ENCODE peak calls at places on chromosomes 6 and 20, in ten cellular contexts. U, G, R, H, T, N, M, J, K and C are unnamed samples.

GRCh38 chr6:35810831-35811698 is 5.9 kb downstream of the LHFPL5 start:
- DNase-seq in J (peak; percentile 24), T (peak; percentile 65), M (no peak), N (no peak), U (peak; percentile 95), G (peak; percentile 91), H (peak; percentile 60), R (no peak), K (peak; percentile 95), C (no peak)

GRCh38 chr6:140541288-140541687 is 1166.8 kb upstream of the CITED2 start:
- DNase-seq in J (no peak), K (peak; percentile 67), G (no peak), N (no peak), U (peak; percentile 89), M (no peak), T (no peak), R (no peak), H (peak; percentile 29), C (no peak)

GRCh38 chr20:44024820-44025580 is 110.3 kb downstream of the TOX2 start:
- DNase-seq in N (no peak), J (no peak), U (no peak), G (no peak), K (no peak), R (no peak), M (no peak), T (no peak), H (no peak), C (no peak)

GRCh38 chr6:160818934-160819333 is 116.9 kb downstream of the PLG start:
- DNase-seq in H (no peak), N (no peak), J (no peak), R (no peak), T (no peak), M (no peak), G (no peak), U (no peak), K (no peak), C (no peak)

GRCh38 chr6:37127961-37128862 is 41.7 kb upstream of the PIM1 start:
- DNase-seq in N (no peak), R (no peak), J (peak; percentile 84), T (no peak), M (no peak), H (peak; percentile 61), U (peak; percentile 77), K (peak; percentile 64), G (no peak), C (no peak)

GRCh38 chr6:15441215-15441868 is 195.5 kb downstream of the JARID2 start:
- DNase-seq in M (peak; percentile 10), U (peak; percentile 82), J (peak; percentile 88), N (no peak), T (no peak), R (no peak), K (peak; percentile 64), H (peak; percentile 71), G (peak; percentile 39), C (peak; percentile 24)

GRCh38 chr20:48738094-48738398 is 89.8 kb downstream of the PREX1 start:
- DNase-seq in N (no peak), R (no peak), J (no peak), K (no peak), T (no peak), M (no peak), G (no peak), U (no peak), H (peak; percentile 22), C (no peak)

GRCh38 chr20:59577037-59577808 is 27.1 kb upstream of the PHACTR3 start:
- DNase-seq in J (no peak), K (no peak), N (no peak), T (no peak), M (no peak), G (no peak), U (no peak), R (no peak), H (no peak), C (no peak)